ENCODE peak calls at places on chromosomes 5 and 9, in seven cellular contexts. C is COR-L47, V is NCI-H774, T is gastrocnemius medialis, O is Calu3, I is HS-5, J is MV-4-11. K is an unnamed sample.

GRCh38 chr5:54883374-54884194 is 101.8 kb downstream of the ESM1 start:
- DNase-seq in C (no peak), V (no peak), J (no peak), T (no peak), O (peak; percentile 59), I (no peak), K (no peak)

GRCh38 chr9:87792831-87793288 is 66.9 kb downstream of the CTSL start:
- DNase-seq in O (peak; percentile 69), C (no peak), T (peak; percentile 76), I (peak; percentile 91), V (no peak), J (peak; percentile 100), K (peak; percentile 86)

GRCh38 chr9:107172160-107172978 is 110.7 kb upstream of the RAD23B start:
- DNase-seq in O (peak; percentile 71), I (peak; percentile 56), V (peak; percentile 77), T (peak; percentile 72), C (peak; percentile 37), J (peak; percentile 52), K (peak; percentile 74)

GRCh38 chr9:4297795-4298254 is 2.0 kb downstream of the GLIS3 start:
- DNase-seq in V (peak; percentile 41), T (peak; percentile 45), J (peak; percentile 33), O (peak; percentile 61), C (peak; percentile 37), I (no peak), K (peak; percentile 46)

GRCh38 chr9:37840560-37841194 is 40.1 kb downstream of the DCAF10 start:
- DNase-seq in V (no peak), T (no peak), I (peak; percentile 52), J (no peak), C (no peak), O (no peak), K (no peak)

GRCh38 chr5:129991780-129992179 is 87.5 kb downstream of the CHSY3 start:
- DNase-seq in O (no peak), J (no peak), V (no peak), C (no peak), I (no peak), T (no peak), K (no peak)

GRCh38 chr9:131407717-131408195 is 13.9 kb downstream of the PRRC2B start:
- DNase-seq in T (peak; percentile 50), I (no peak), J (no peak), O (no peak), V (no peak), C (no peak), K (peak; percentile 49)

GRCh38 chr5:151742870-151743294 is 15.5 kb downstream of the ATOX1 start:
- DNase-seq in T (no peak), I (no peak), J (no peak), O (peak; percentile 35), C (peak; percentile 19), V (no peak), K (peak; percentile 41)

GRCh38 chr5:136446565-136446964 is 81.2 kb upstream of the TRPC7 start:
- DNase-seq in O (no peak), T (no peak), C (no peak), V (no peak), J (no peak), I (no peak), K (no peak)

GRCh38 chr9:78280982-78281668 is 15.8 kb upstream of the PSAT1 start:
- DNase-seq in V (no peak), C (no peak), O (no peak), I (no peak), J (no peak), T (peak; percentile 46), K (no peak)

GRCh38 chr5:5374034-5374715 is 48.3 kb upstream of the ICE1 start:
- DNase-seq in I (peak; percentile 28), V (no peak), C (no peak), J (peak; percentile 21), O (no peak), T (no peak), K (no peak)